ENCODE peak calls at places on chromosome 19, in nine cellular contexts. W is lower leg skin, G is gastrocnemius medialis, S is heart right ventricle, Q is Panc1, K is cardiac fibroblast, Z is brain microvascular endothelial cell, V is MM.1S, P is cardiac muscle cell. T is an unnamed sample.

GRCh38 chr19:17237747-17238706 is 7.7 kb downstream of the NR2F6 start:
- DNase-seq in W (no peak), G (no peak), S (no peak), Q (no peak), K (no peak), Z (no peak), V (no peak), P (no peak), T (no peak)

GRCh38 chr19:15829786-15830185 is 14.3 kb upstream of the OR10H1 start:
- DNase-seq in W (no peak), G (no peak), S (no peak), Q (no peak), K (no peak), Z (no peak), V (no peak), P (no peak), T (no peak)

GRCh38 chr19:6378036-6378435 is 2.3 kb upstream of the PSPN start:
- DNase-seq in W (no peak), G (no peak), S (no peak), Q (no peak), K (peak; percentile 66), Z (no peak), V (no peak), P (no peak), T (no peak)

GRCh38 chr19:10744848-10745293 is 27.0 kb downstream of the DNM2 start:
- DNase-seq in W (no peak), G (no peak), S (no peak), Q (no peak), K (no peak), Z (no peak), V (no peak), P (no peak), T (no peak)

GRCh38 chr19:10742494-10742893 is 24.6 kb downstream of the DNM2 start:
- DNase-seq in W (no peak), G (no peak), S (no peak), Q (no peak), K (no peak), Z (no peak), V (no peak), P (no peak), T (no peak)

GRCh38 chr19:8305798-8306197 is 2.4 kb downstream of the CD320 start:
- DNase-seq in W (peak; percentile 11), G (peak; percentile 6), S (no peak), Q (no peak), K (no peak), Z (no peak), V (no peak), P (no peak), T (no peak)

GRCh38 chr19:46610851-46611770 is 10.0 kb downstream of the CALM3 start:
- DNase-seq in W (no peak), G (peak; percentile 8), S (no peak), Q (no peak), K (no peak), Z (no peak), V (peak; percentile 75), P (no peak), T (no peak)

GRCh38 chr19:48629599-48630288 is 7.4 kb downstream of the DBP start:
- DNase-seq in W (no peak), G (peak; percentile 81), S (peak; percentile 62), Q (no peak), K (peak; percentile 82), Z (peak; percentile 56), V (no peak), P (peak; percentile 46), T (no peak)

GRCh38 chr19:5356918-5357317 is 16.3 kb upstream of the PTPRS start:
- DNase-seq in W (no peak), G (no peak), S (no peak), Q (no peak), K (no peak), Z (no peak), V (no peak), P (no peak), T (no peak)

GRCh38 chr19:5357584-5357983 is 17.0 kb upstream of the PTPRS start:
- DNase-seq in W (no peak), G (no peak), S (no peak), Q (no peak), K (no peak), Z (no peak), V (no peak), P (no peak), T (no peak)

GRCh38 chr19:5356428-5356827 is 15.8 kb upstream of the PTPRS start:
- DNase-seq in W (no peak), G (no peak), S (no peak), Q (no peak), K (no peak), Z (no peak), V (no peak), P (no peak), T (no peak)

GRCh38 chr19:5360003-5360820 is 19.6 kb upstream of the PTPRS start:
- DNase-seq in W (no peak), G (no peak), S (no peak), Q (no peak), K (no peak), Z (no peak), V (no peak), P (no peak), T (no peak)

DNA sequence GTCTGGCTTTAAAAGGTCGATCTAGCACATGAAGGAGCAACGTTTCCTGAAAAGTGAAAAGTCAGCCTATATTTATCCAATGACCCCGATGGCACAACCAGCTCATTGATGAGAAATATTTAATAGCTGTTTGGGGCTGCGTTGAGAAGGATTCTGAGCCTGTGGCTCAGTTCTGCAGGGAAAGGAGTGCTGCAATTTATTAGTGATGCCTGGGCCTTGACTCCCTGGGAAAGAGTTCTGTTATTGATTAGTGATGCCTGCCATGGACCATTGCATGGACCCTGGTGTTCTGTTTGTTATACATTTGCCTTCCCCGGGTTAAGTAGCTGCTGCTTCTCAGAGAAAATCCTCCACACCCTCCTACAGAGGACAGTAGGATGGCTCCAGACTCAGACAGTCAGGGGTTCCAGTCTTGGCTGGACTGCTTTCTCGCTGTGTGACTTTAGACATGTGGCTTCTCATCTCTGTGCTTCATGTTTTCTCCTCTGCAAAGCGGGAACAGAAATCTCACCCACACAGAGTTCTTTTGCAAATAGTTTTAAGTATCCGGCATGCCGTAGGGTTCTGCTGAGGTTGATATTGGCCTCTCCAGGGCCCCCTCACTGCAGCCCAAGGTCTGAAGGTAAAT is 17.7 kb upstream of the PTPRS start:
- DNase-seq in W (no peak), G (no peak), S (no peak), Q (no peak), K (peak; percentile 34), Z (no peak), V (no peak), P (peak; percentile 22), T (no peak)
- H3K4me3 ChIP-seq in W (no peak overlapping the region), G (no peak overlapping the region), S (no peak overlapping the region), Q (no peak overlapping the region), K (no peak overlapping the region), Z (no peak overlapping the region), V (no peak overlapping the region), P (no peak overlapping the region), T (no peak overlapping the region)

DNA sequence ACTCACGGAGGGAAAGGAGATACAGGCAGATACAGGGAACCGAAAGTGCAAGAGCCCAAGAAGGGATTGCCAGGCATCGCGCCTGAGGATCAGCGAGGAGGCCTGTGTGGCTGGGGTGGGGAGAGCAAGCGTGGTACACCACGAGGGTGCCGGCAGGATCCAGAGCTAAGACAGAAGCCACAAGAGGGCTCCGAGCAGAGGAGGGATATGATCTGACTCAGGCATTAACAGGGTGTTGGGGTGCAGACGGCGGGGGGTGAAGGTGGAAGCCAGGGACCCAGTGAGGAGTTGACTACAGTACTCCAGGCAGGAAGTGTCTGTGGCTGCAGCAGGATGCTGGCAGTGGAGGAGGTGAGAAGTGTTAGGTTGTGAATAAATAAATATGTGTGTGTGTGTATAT is 5.4 kb upstream of the PPP1R37 start:
- DNase-seq in W (no peak), G (no peak), S (no peak), Q (no peak), K (no peak), Z (no peak), V (no peak), P (no peak), T (no peak)
- H3K4me3 ChIP-seq in W (no peak overlapping the region), G (no peak overlapping the region), S (no peak overlapping the region), Q (no peak overlapping the region), K (no peak overlapping the region), Z (no peak overlapping the region), V (no peak overlapping the region), P (no peak overlapping the region), T (no peak overlapping the region)

GRCh38 chr19:39336483-39336882 is 640 bp upstream of the GMFG start:
- DNase-seq in W (no peak), G (no peak), S (no peak), Q (no peak), K (no peak), Z (no peak), V (no peak), P (no peak), T (no peak)

GRCh38 chr19:39332293-39332692 is 3.5 kb downstream of the GMFG start:
- DNase-seq in W (no peak), G (no peak), S (no peak), Q (no peak), K (no peak), Z (no peak), V (no peak), P (no peak), T (no peak)

GRCh38 chr19:39335168-39335567 is 675 bp downstream of the GMFG start:
- DNase-seq in W (no peak), G (no peak), S (no peak), Q (no peak), K (no peak), Z (no peak), V (no peak), P (no peak), T (no peak)

GRCh38 chr19:39333507-39333906 is 2.3 kb downstream of the GMFG start:
- DNase-seq in W (no peak), G (no peak), S (no peak), Q (no peak), K (no peak), Z (no peak), V (no peak), P (no peak), T (no peak)

GRCh38 chr19:39334444-39334976 is 1.3 kb downstream of the GMFG start:
- DNase-seq in W (no peak), G (no peak), S (no peak), Q (no peak), K (no peak), Z (no peak), V (no peak), P (no peak), T (no peak)
- H3K4me3 ChIP-seq in W (no peak overlapping the region), G (no peak overlapping the region), S (no peak overlapping the region), Q (no peak overlapping the region), K (no peak overlapping the region), Z (no peak overlapping the region), V (peak overlapping the region; percentile 73), P (no peak overlapping the region), T (peak overlapping the region; percentile 68)

DNA sequence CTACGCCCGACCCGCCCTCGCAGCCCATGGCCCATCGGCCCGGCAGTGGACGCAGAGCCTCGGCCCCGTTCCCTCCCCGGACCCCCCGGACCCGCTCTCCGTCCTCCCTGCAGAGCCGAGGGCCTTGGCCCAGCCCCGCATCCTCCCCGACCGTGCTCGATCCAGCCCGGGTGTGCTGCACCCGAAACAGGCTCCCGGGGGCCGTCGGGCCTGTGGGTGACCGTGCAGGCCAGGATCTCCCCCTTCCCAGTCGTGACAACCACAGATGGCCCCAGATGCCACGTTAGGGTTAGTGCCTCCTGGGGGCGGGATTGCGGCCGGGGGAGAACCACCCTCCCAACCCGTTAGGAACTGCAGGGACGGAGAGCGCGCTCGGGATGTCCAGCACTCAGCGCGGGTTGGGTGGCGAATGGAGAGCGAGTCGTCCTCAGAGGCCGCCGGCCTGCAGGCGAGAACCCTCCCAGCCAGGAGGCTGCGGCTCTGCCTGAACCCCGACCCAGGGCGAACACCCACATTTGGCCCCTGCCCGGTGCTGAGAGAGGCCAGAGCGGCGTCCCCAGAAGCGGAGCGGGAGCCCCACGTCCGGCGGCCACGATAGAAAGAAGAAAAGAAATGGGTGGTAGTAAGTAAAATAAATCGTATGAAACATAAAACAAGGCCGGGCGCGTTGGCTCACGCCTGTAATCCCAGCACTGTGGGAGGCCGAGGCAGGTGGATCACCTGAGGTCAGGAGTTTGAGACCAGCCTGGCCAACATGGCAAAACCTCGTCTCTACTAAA is 6.7 kb upstream of the MADCAM1 start:
- DNase-seq in W (no peak), G (no peak), S (no peak), Q (no peak), K (peak; percentile 42), Z (no peak), V (no peak), P (peak; percentile 54), T (no peak)
- H3K4me3 ChIP-seq in W (peak overlapping the region; percentile 49), G (peak overlapping the region; percentile 93), S (peak overlapping the region; percentile 94), Q (peak overlapping the region; percentile 67), K (peak overlapping the region; percentile 63), Z (peak overlapping the region; percentile 72), V (peak overlapping the region; percentile 93), P (peak overlapping the region; percentile 87), T (peak overlapping the region; percentile 91)

T was measured in thoracic aorta.